ENCODE peak calls at places on chromosome 15, in five cellular contexts. J is HS-27A, D is LoVo, O is Daoy, E is kidney tubule cell. P is an unnamed sample.

GRCh38 chr15:90910441-90911301 is 7.6 kb downstream of the MAN2A2 start:
- DNase-seq in O (no peak), J (no peak), E (no peak), D (no peak), P (no peak)

GRCh38 chr15:63260786-63261185 is 16.6 kb upstream of the APH1B start:
- DNase-seq in D (no peak), E (no peak), O (no peak), J (no peak), P (no peak)

GRCh38 chr15:63497642-63498100 is 6.7 kb upstream of the USP3 start:
- DNase-seq in D (no peak), O (no peak), E (no peak), J (no peak), P (no peak)

GRCh38 chr15:92463826-92464225 is 70.1 kb downstream of the ST8SIA2 start:
- DNase-seq in J (no peak), D (peak; percentile 26), E (peak; percentile 8), O (peak; percentile 27), P (no peak)

GRCh38 chr15:60004019-60004845 is at the start of gene FOXB1:
- DNase-seq in O (no peak), D (no peak), E (peak; percentile 31), J (no peak), P (no peak)

GRCh38 chr15:57915827-57916531 is 149.5 kb downstream of the ALDH1A2 start:
- DNase-seq in D (no peak), J (no peak), O (no peak), E (no peak), P (no peak)

GRCh38 chr15:98649621-98649995 is 1.3 kb downstream of the IGF1R start:
- DNase-seq in E (peak; percentile 50), O (peak; percentile 36), D (peak; percentile 58), J (no peak), P (no peak)

GRCh38 chr15:68389041-68389930 is 42.7 kb downstream of the ITGA11 start:
- DNase-seq in D (no peak), O (peak; percentile 27), J (no peak), E (no peak), P (no peak)

GRCh38 chr15:43903864-43904290 is 77.1 kb downstream of the WDR76 start:
- DNase-seq in E (peak; percentile 68), D (peak; percentile 37), J (peak; percentile 33), O (peak; percentile 58), P (peak; percentile 45)

GRCh38 chr15:83930392-83930791 is 276.5 kb downstream of the ADAMTSL3 start:
- DNase-seq in D (no peak), O (no peak), J (no peak), E (no peak), P (no peak)

GRCh38 chr15:38991126-38991525 is 426.5 kb upstream of the RASGRP1 start:
- DNase-seq in D (peak; percentile 43), O (peak; percentile 42), J (peak; percentile 45), E (peak; percentile 70), P (peak; percentile 1)

GRCh38 chr15:80934761-80935221 is 54.8 kb downstream of the MESD start:
- DNase-seq in E (peak; percentile 82), O (peak; percentile 79), J (peak; percentile 68), D (no peak), P (no peak)

GRCh38 chr15:30923429-30923828 is 19.7 kb downstream of the FAN1 start:
- DNase-seq in E (peak; percentile 13), O (no peak), D (no peak), J (no peak), P (no peak)

GRCh38 chr15:86055688-86056087 is 24.0 kb upstream of the AGBL1 start:
- DNase-seq in D (no peak), E (no peak), J (no peak), O (no peak), P (no peak)

GRCh38 chr15:41332788-41333527 is at the start of gene NUSAP1:
- DNase-seq in D (no peak), J (no peak), O (no peak), E (peak; percentile 69), P (no peak)

GRCh38 chr15:100786901-100787566 is 92.6 kb upstream of the ALDH1A3 start:
- DNase-seq in J (no peak), D (no peak), O (no peak), E (no peak), P (no peak)

GRCh38 chr15:36882487-36883108 is 217.8 kb downstream of the MEIS2 start:
- DNase-seq in D (no peak), O (peak; percentile 12), E (peak; percentile 17), J (no peak), P (no peak)